ENCODE peak calls at places on chromosomes 16 and 17, in four cellular contexts. Q is mesenchymal stem cell, D is mucosa of descending colon, Z is neuronal stem cell. P is an unnamed sample.

GRCh38 chr17:31374083-31374447 is 17.4 kb upstream of the RAB11FIP4 start:
- DNase-seq in Q (no peak), D (no peak), Z (no peak), P (no peak)

GRCh38 chr17:80956321-80957190 is 35.1 kb upstream of the CHMP6 start:
- DNase-seq in Q (no peak), D (no peak), Z (no peak), P (no peak)

GRCh38 chr17:74159226-74159840 is 44.1 kb upstream of the RPL38 start:
- DNase-seq in Q (no peak), D (no peak), Z (no peak), P (no peak)

GRCh38 chr16:27984121-27984520 is 79.4 kb downstream of the GSG1L start:
- DNase-seq in Q (no peak), D (no peak), Z (no peak), P (no peak)

GRCh38 chr16:52016387-52016786 is 530.6 kb downstream of the TOX3 start:
- DNase-seq in Q (no peak), D (no peak), Z (no peak), P (no peak)

GRCh38 chr16:6694636-6695035 is 638.0 kb upstream of the RBFOX1 start:
- DNase-seq in Q (no peak), D (no peak), Z (no peak), P (no peak)

GRCh38 chr16:64339052-64339770 is 782.7 kb downstream of the CDH11 start:
- DNase-seq in Q (no peak), D (no peak), Z (no peak), P (no peak)

GRCh38 chr17:34633351-34633750 is 54.0 kb downstream of the TMEM132E start:
- DNase-seq in Q (no peak), D (no peak), Z (no peak), P (no peak)

GRCh38 chr17:1736348-1737281 is 6.1 kb upstream of the SERPINF2 start:
- DNase-seq in Q (peak; percentile 89), D (no peak), Z (no peak), P (no peak)

GRCh38 chr16:48003226-48003907 is 152.4 kb downstream of the ABCC12 start:
- DNase-seq in Q (no peak), D (no peak), Z (peak; percentile 45), P (no peak)

GRCh38 chr16:4217246-4218131 is 24.4 kb downstream of the SRL start:
- DNase-seq in Q (no peak), D (peak; percentile 74), Z (no peak), P (no peak)

GRCh38 chr16:72427001-72427785 is 255.2 kb upstream of the PMFBP1 start:
- DNase-seq in Q (no peak), D (no peak), Z (no peak), P (no peak)

GRCh38 chr17:14470417-14470816 is 169.5 kb downstream of the HS3ST3B1 start:
- DNase-seq in Q (no peak), D (no peak), Z (no peak), P (no peak)

GRCh38 chr16:4172070-4172469 is 55.8 kb upstream of the ADCY9 start:
- DNase-seq in Q (peak; percentile 54), D (no peak), Z (no peak), P (no peak)

GRCh38 chr16:56897026-56897799 is 32.2 kb downstream of the SLC12A3 start:
- DNase-seq in Q (no peak), D (no peak), Z (no peak), P (no peak)

GRCh38 chr16:30927789-30928378 is 4.5 kb downstream of the FBXL19 start:
- DNase-seq in Q (peak; percentile 22), D (peak; percentile 58), Z (peak; percentile 48), P (no peak)

GRCh38 chr16:69823831-69824563 is 61.9 kb downstream of the WWP2 start:
- DNase-seq in Q (no peak), D (no peak), Z (no peak), P (no peak)

GRCh38 chr17:56812971-56813388 is 20.7 kb downstream of the C17orf67 start:
- DNase-seq in Q (no peak), D (no peak), Z (no peak), P (no peak)

GRCh38 chr17:3794890-3795757 is 5.9 kb downstream of the ITGAE start:
- DNase-seq in Q (peak; percentile 25), D (no peak), Z (no peak), P (no peak)

GRCh38 chr17:57630736-57631135 is 114.4 kb downstream of the CCDC182 start:
- DNase-seq in Q (no peak), D (no peak), Z (no peak), P (no peak)

GRCh38 chr17:41211845-41212466 is 14.5 kb upstream of the KRTAP9-2 start:
- DNase-seq in Q (no peak), D (peak; percentile 59), Z (no peak), P (no peak)

GRCh38 chr16:60031751-60032150 is 1297.6 kb upstream of the GOT2 start:
- DNase-seq in Q (no peak), D (no peak), Z (no peak), P (no peak)

GRCh38 chr16:75254359-75254837 is 3.0 kb upstream of the BCAR1 start:
- DNase-seq in Q (peak; percentile 99), D (no peak), Z (no peak), P (no peak)

GRCh38 chr17:44324092-44324570 is 492 bp downstream of the SLC25A39 start:
- DNase-seq in Q (peak; percentile 22), D (peak; percentile 27), Z (no peak), P (no peak)

GRCh38 chr16:64656471-64656870 is 465.4 kb downstream of the CDH11 start:
- DNase-seq in Q (no peak), D (no peak), Z (no peak), P (no peak)

GRCh38 chr16:75197522-75198134 is 9.3 kb downstream of the CTRB2 start:
- DNase-seq in Q (no peak), D (no peak), Z (no peak), P (no peak)

GRCh38 chr16:46949216-46949892 is 24.1 kb downstream of the DNAJA2 start:
- DNase-seq in Q (peak; percentile 7), D (no peak), Z (no peak), P (no peak)

GRCh38 chr17:38604479-38605229 is 1.1 kb downstream of the SRCIN1 start:
- DNase-seq in Q (no peak), D (no peak), Z (no peak), P (no peak)

GRCh38 chr17:63800783-63801182 is 26.4 kb upstream of the PSMC5 start:
- DNase-seq in Q (no peak), D (no peak), Z (no peak), P (no peak)

GRCh38 chr16:65833171-65833871 is 533.2 kb upstream of the CDH5 start:
- DNase-seq in Q (peak; percentile 86), D (peak; percentile 11), Z (no peak), P (no peak)

GRCh38 chr16:65122974-65123845 is 1.3 kb upstream of the CDH11 start:
- DNase-seq in Q (peak; percentile 79), D (peak; percentile 55), Z (peak; percentile 51), P (no peak)

GRCh38 chr16:80931985-80932720 is 74.5 kb downstream of the CMC2 start:
- DNase-seq in Q (peak; percentile 40), D (peak; percentile 51), Z (peak; percentile 35), P (no peak)

GRCh38 chr16:85580684-85581083 is 32.4 kb upstream of the GSE1 start:
- DNase-seq in Q (no peak), D (no peak), Z (no peak), P (no peak)

GRCh38 chr16:85579883-85580607 is 33.1 kb upstream of the GSE1 start:
- DNase-seq in Q (peak; percentile 74), D (no peak), Z (no peak), P (no peak)

GRCh38 chr16:85577899-85578598 is 35.1 kb upstream of the GSE1 start:
- DNase-seq in Q (no peak), D (no peak), Z (no peak), P (no peak)

GRCh38 chr16:85578599-85578948 is 34.5 kb upstream of the GSE1 start:
- DNase-seq in Q (no peak), D (no peak), Z (no peak), P (no peak)

GRCh38 chr16:85579199-85579598 is 33.9 kb upstream of the GSE1 start:
- DNase-seq in Q (no peak), D (no peak), Z (peak; percentile 79), P (no peak)
- H3K4me1 ChIP-seq in Q (peaks cover 43% of the 10 kb centered on the region), D (peaks cover 44% of the 10 kb centered on the region), Z (peaks cover 59% of the 10 kb centered on the region), P (peaks cover 10% of the 10 kb centered on the region)

DNA sequence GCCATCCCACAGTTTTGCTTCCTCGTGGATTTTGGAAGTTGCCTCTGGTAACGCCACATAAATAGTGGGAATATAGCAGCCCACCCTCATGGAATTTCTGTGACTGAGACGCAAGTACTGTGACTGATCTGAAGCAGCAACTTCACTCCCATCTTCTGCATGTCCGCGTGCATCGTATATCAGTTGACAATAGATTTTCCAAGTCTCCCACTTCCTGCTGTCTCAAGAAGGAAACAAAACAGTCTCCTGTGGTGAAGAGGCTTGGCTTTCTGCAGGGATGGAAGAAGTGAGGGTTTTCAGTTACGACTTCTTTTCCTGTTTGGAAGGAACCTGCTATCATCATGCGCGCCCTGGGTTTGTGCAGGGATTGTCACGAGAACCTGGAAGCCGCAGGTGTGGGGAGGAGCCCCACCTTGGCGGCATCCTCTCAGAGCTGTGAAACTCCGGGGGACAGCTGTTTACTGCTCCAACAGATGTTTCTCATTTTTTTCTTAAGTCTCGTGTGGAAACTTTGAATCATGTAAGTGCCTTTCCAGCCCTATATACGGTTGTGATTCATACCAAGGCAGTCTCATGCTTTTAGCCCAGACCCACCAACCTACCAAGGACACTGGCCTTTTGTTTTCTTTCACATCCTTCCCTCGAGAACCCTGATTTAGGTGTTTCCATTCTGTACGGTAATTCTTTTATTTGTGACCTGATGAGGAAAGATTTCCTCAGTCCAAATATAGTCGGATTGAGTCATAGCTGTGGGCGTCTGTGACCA is 57.5 kb downstream of the WIPI1 start:
- DNase-seq in Q (peak; percentile 96), D (no peak), Z (no peak), P (no peak)
- H3K4me1 ChIP-seq in Q (peaks cover 7% of the 10 kb centered on the region), D (no peaks in the 10 kb centered on the region), Z (peaks cover 3% of the 10 kb centered on the region), P (no peaks in the 10 kb centered on the region)

GRCh38 chr17:46176975-46177374 is 16.3 kb downstream of the KANSL1 start:
- DNase-seq in Q (no peak), D (no peak), Z (no peak), P (no peak)

GRCh38 chr17:46179375-46179999 is 13.7 kb downstream of the KANSL1 start:
- DNase-seq in Q (no peak), D (no peak), Z (no peak), P (no peak)

GRCh38 chr17:46175891-46176290 is 17.3 kb downstream of the KANSL1 start:
- DNase-seq in Q (no peak), D (no peak), Z (no peak), P (no peak)

GRCh38 chr17:46180895-46181279 is 12.3 kb downstream of the KANSL1 start:
- DNase-seq in Q (no peak), D (no peak), Z (no peak), P (no peak)

DNA sequence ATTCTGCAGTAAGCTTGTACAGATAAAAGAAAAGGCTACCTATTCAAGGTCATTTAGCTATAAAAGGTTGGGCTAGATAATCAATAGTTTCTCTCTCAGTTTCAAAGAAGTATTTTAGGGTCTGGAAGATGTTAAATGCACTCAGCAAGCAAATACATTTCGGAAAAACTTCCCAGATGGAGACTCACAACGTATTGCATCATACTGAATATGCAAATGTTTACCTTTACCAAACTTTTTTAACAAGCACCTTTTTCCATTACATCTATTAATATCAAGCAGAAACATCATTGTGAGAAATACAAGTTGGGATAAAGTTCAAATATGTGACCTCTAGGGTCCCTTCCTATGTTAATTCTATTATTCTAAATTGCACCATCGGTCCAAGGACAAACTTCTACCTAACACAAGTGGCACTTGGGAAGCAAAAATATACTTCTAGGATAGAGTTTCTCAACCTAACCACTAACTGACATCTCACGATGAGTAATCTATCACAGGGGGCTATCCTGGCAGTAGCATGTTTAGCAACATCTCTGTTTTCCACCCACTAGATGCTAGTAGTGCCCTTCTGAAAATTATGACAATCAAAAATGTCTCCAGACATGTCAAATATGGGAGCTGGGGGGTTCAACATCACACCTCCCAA is 14.6 kb downstream of the KANSL1 start:
- DNase-seq in Q (peak; percentile 74), D (no peak), Z (no peak), P (no peak)
- H3K4me1 ChIP-seq in Q (peaks cover 15% of the 10 kb centered on the region), D (peaks cover 37% of the 10 kb centered on the region), Z (peaks cover 6% of the 10 kb centered on the region), P (peaks cover 50% of the 10 kb centered on the region)

GRCh38 chr16:2966043-2966802 is 2.1 kb downstream of the KREMEN2 start:
- DNase-seq in Q (no peak), D (no peak), Z (no peak), P (no peak)
- H3K4me1 ChIP-seq in Q (peaks cover 54% of the 10 kb centered on the region), D (peaks cover 41% of the 10 kb centered on the region), Z (peaks cover 21% of the 10 kb centered on the region), P (peaks cover 54% of the 10 kb centered on the region)

P was measured in thoracic aorta.